ENCODE peak calls at places on chromosomes 12 and 14, in ten cellular contexts. E, Z, K, M, I, O, W, T, B and C are unnamed samples.

GRCh38 chr12:30877110-30877875 is 49.3 kb upstream of the TSPAN11 start:
- DNase-seq in I (no peak), M (no peak), E (no peak), W (no peak), B (peak), Z (no peak), K (no peak), O (no peak), T (no peak), C (peak)

GRCh38 chr12:93848453-93849120 is 171.4 kb downstream of the CRADD start:
- DNase-seq in W (no peak), O (no peak), I (no peak), K (no peak), Z (no peak), B (no peak), M (no peak), E (peak), T (no peak), C (no peak)

GRCh38 chr12:15984097-15984800 is 73.1 kb downstream of the DERA start:
- DNase-seq in B (no peak), M (no peak), W (no peak), E (no peak), O (no peak), T (no peak), Z (no peak), K (no peak), I (peak), C (no peak)

GRCh38 chr12:104708891-104709290 is 249.2 kb downstream of the SLC41A2 start:
- DNase-seq in O (no peak), Z (no peak), W (no peak), I (no peak), B (peak), M (no peak), T (no peak), E (no peak), K (no peak), C (no peak)

GRCh38 chr12:12357697-12358476 is 1.0 kb downstream of the BORCS5 start:
- DNase-seq in W (no peak), M (no peak), O (no peak), B (no peak), T (no peak), E (no peak), K (no peak), I (peak), Z (peak), C (no peak)

GRCh38 chr14:106372870-106373657 is 846.7 kb downstream of the TMEM121 start:
- DNase-seq in T (no peak), W (no peak), B (peak), K (no peak), I (no peak), M (no peak), O (peak), Z (no peak), E (peak), C (no peak)

GRCh38 chr14:81221579-81222102 is 882 bp upstream of the GTF2A1 start:
- DNase-seq in Z (peak), K (no peak), W (no peak), O (no peak), M (no peak), E (no peak), I (peak), B (peak), T (no peak), C (no peak)

GRCh38 chr12:110247340-110248095 is 33.5 kb upstream of the ATP2A2 start:
- DNase-seq in I (no peak), M (no peak), Z (no peak), B (no peak), O (no peak), E (no peak), W (no peak), T (peak), K (peak), C (no peak)

GRCh38 chr12:7042847-7043246 is 17.7 kb upstream of the C1S start:
- DNase-seq in Z (peak), O (no peak), T (peak), K (no peak), W (no peak), E (no peak), M (no peak), I (peak), B (peak), C (no peak)

GRCh38 chr12:75848533-75848932 is 183.0 kb downstream of the PHLDA1 start:
- DNase-seq in O (no peak), W (no peak), K (no peak), Z (no peak), T (peak), I (peak), E (no peak), B (no peak), M (no peak), C (no peak)

GRCh38 chr14:71645656-71646055 is 286.6 kb upstream of the RGS6 start:
- DNase-seq in K (no peak), M (no peak), O (no peak), I (peak), E (no peak), W (no peak), Z (peak), T (no peak), B (no peak), C (no peak)

GRCh38 chr14:89952581-89952980 is 1.9 kb downstream of the EFCAB11 start:
- DNase-seq in E (no peak), I (no peak), Z (no peak), K (no peak), M (no peak), W (no peak), B (no peak), O (no peak), T (no peak), C (no peak)

GRCh38 chr12:39764944-39765560 is 145.4 kb upstream of the ABCD2 start:
- DNase-seq in B (peak), Z (peak), I (peak), O (no peak), T (peak), W (no peak), K (no peak), M (no peak), E (peak), C (no peak)

GRCh38 chr12:24359418-24359817 is 409.9 kb upstream of the SOX5 start:
- DNase-seq in O (no peak), M (no peak), I (no peak), E (no peak), Z (no peak), K (no peak), W (no peak), T (no peak), B (no peak), C (no peak)

GRCh38 chr14:71523630-71524320 is 408.5 kb upstream of the RGS6 start:
- DNase-seq in W (no peak), T (peak), Z (no peak), E (peak), O (no peak), I (peak), K (no peak), B (no peak), M (no peak), C (no peak)

GRCh38 chr14:56122306-56122705 is 4.1 kb downstream of the PELI2 start:
- DNase-seq in I (peak), B (no peak), T (no peak), M (no peak), O (no peak), Z (no peak), E (no peak), K (no peak), W (no peak), C (no peak)

GRCh38 chr12:38102197-38102596 is 214.4 kb upstream of the ALG10B start:
- DNase-seq in B (no peak), E (no peak), M (no peak), O (no peak), Z (no peak), W (no peak), I (no peak), K (no peak), T (no peak), C (no peak)

GRCh38 chr14:105881021-105881930 is 354.9 kb downstream of the TMEM121 start:
- DNase-seq in M (peak), Z (no peak), E (no peak), T (no peak), I (no peak), W (no peak), B (no peak), O (peak), K (peak), C (no peak)

GRCh38 chr14:57136669-57137068 is 132.0 kb downstream of the EXOC5 start:
- DNase-seq in M (no peak), B (peak), I (no peak), O (no peak), K (peak), Z (no peak), E (no peak), W (no peak), T (no peak), C (no peak)

GRCh38 chr12:13851828-13852227 is 129.6 kb downstream of the GRIN2B start:
- DNase-seq in Z (no peak), B (peak), O (no peak), E (no peak), I (no peak), K (no peak), T (no peak), W (no peak), M (no peak), C (no peak)

GRCh38 chr14:85909581-85909980 is 379.6 kb downstream of the FLRT2 start:
- DNase-seq in T (no peak), E (no peak), W (no peak), O (no peak), Z (peak), K (no peak), I (no peak), B (no peak), M (no peak), C (no peak)

GRCh38 chr12:93784339-93785086 is 107.3 kb downstream of the CRADD start:
- DNase-seq in T (peak), E (no peak), W (no peak), K (peak), I (peak), Z (peak), B (no peak), O (peak), M (peak), C (no peak)

GRCh38 chr14:78700236-78700635 is 530.1 kb downstream of the NRXN3 start:
- DNase-seq in T (no peak), I (no peak), E (no peak), B (no peak), K (no peak), M (no peak), W (no peak), Z (no peak), O (no peak), C (no peak)

GRCh38 chr14:103132381-103133212 is 9.3 kb downstream of the TNFAIP2 start:
- DNase-seq in I (no peak), K (no peak), E (no peak), B (no peak), O (no peak), W (no peak), Z (no peak), M (no peak), T (peak), C (no peak)

GRCh38 chr12:2431810-2432209 is 363.0 kb upstream of the FKBP4 start:
- DNase-seq in B (no peak), E (no peak), M (no peak), O (no peak), W (peak), K (no peak), I (no peak), T (no peak), Z (no peak), C (no peak)

GRCh38 chr14:96166475-96167223 is 38.0 kb upstream of the BDKRB2 start:
- DNase-seq in O (no peak), W (no peak), B (no peak), M (peak), E (no peak), T (no peak), Z (no peak), K (no peak), I (peak), C (peak)

GRCh38 chr14:101101456-101102056 is 198.0 kb upstream of the RTL1 start:
- DNase-seq in E (no peak), M (peak), T (no peak), O (no peak), I (no peak), K (no peak), B (no peak), W (no peak), Z (no peak), C (no peak)

GRCh38 chr12:115623764-115624334 is 653.6 kb downstream of the MED13L start:
- DNase-seq in W (no peak), O (no peak), Z (no peak), I (no peak), K (peak), T (peak), M (no peak), B (peak), E (no peak), C (no peak)

GRCh38 chr14:90388437-90388836 is 8.4 kb upstream of the CALM1 start:
- DNase-seq in E (no peak), T (peak), I (peak), B (peak), W (no peak), K (no peak), Z (peak), M (no peak), O (no peak), C (no peak)

GRCh38 chr12:83664650-83665049 is 977.9 kb downstream of the TMTC2 start:
- DNase-seq in O (no peak), I (no peak), K (no peak), W (no peak), B (no peak), T (no peak), M (no peak), Z (no peak), E (no peak), C (no peak)

GRCh38 chr14:94396628-94397210 is 8.3 kb upstream of the SERPINA1 start:
- DNase-seq in W (no peak), E (no peak), M (no peak), K (no peak), O (no peak), T (no peak), I (no peak), B (no peak), Z (no peak), C (no peak)

GRCh38 chr14:94398536-94398935 is 10.1 kb upstream of the SERPINA1 start:
- DNase-seq in Z (no peak), M (no peak), O (no peak), W (no peak), I (no peak), K (no peak), T (no peak), E (no peak), B (no peak), C (no peak)

GRCh38 chr14:94397279-94397898 is 9.0 kb upstream of the SERPINA1 start:
- DNase-seq in M (no peak), E (no peak), K (no peak), W (no peak), O (no peak), T (no peak), I (no peak), Z (no peak), B (peak), C (no peak)

GRCh38 chr14:94395900-94396574 is 7.6 kb upstream of the SERPINA1 start:
- DNase-seq in K (no peak), M (no peak), I (no peak), W (no peak), E (no peak), B (no peak), T (no peak), Z (no peak), O (no peak), C (no peak)

DNA sequence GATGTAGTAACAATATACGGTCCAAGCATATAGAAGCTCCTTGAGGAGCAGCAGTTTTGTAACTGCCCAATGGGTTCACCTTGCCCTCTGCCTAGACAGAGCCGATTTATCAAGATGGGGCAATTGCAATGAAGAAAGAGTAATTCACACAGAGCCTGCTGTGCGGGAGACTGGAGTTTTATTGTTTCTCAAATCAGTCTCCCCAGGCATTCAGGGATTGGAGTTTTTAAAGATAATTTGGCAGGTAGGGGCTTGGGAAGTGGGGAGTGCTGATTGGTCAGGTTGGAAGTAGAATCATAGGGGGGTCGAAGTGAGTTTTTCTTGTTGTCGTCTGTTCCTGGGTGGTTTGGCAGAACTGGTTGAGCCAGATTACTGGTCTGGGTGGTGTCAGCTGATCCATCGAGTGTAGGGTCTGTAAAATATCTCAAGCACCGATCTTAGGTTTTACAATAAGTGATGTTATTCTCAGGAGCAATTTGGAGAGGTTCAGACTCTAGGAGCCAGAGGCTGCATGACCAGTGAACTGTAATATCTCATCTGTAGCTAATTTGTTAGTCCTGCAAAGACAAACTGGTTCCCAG is 9.6 kb upstream of the SERPINA1 start:
- DNase-seq in O (no peak), K (no peak), Z (no peak), I (no peak), M (no peak), T (no peak), W (no peak), B (peak), E (no peak), C (no peak)
- H3K4me3 ChIP-seq in O (no peak), K (no peak), Z (no peak), I (no peak), M (no peak), T (no peak), W (no peak), B (peak), E (no peak), C (no peak)

DNA sequence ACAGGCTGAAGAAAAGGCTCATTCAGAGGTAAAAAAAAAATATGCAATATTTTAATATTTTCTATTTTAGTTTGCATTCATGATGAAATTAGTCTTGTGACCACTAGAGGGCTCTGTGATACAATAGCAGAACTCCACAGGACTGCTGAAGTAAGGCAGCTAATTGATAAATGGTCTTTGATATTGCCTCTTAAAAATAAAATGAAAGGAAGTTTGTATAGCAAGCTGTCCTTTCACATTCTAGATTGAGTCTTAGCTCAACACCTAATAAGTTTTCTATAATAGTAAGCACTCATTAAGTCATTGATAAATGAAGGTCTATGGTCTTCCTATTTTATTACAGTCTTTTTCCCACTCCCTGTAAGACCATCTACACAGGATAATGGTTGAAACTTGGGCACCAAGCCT is 315.7 kb downstream of the NAV3 start:
- DNase-seq in Z (peak), B (peak), T (peak), W (no peak), M (no peak), E (no peak), O (no peak), I (peak), K (no peak), C (no peak)
- H3K4me3 ChIP-seq in Z (no peak), B (no peak), T (no peak), W (no peak), M (no peak), E (no peak), O (no peak), I (no peak), K (no peak), C (no peak)

GRCh38 chr12:69589082-69589481 is 3.8 kb downstream of the CCT2 start:
- DNase-seq in K (no peak), Z (no peak), E (no peak), W (no peak), T (no peak), I (no peak), M (no peak), B (no peak), O (no peak), C (no peak)
- H3K4me3 ChIP-seq in K (no peak), Z (no peak), E (no peak), W (no peak), T (no peak), I (no peak), M (no peak), B (no peak), O (no peak), C (no peak)

DNA sequence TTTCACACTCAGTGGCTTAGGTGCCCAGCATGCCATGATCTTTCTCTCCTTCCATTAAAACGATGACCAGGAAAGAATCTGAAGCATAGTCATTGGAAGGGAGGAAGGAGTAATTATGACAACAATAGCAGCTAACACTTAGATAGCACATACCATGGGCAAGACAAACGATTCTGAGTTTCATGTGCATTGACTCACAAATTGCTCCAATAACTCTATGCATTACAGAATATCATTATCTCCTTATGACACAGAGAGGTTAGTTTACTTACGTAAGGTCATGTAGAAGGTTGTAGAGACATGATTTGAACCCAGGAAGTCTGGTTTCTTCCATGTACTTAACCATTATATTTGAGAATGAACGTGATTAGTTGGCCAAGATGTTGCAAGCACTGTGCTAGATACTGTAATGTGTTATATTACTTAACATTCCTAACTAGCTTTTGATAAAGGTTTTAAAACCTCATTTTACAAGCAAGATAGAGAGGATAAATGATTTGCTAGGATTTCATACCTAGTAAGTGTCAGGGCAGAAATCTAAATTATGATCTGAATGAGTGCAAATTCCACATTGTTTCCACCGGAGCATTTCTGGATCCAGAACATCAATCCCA is 162.4 kb downstream of the CAND1 start:
- DNase-seq in T (no peak), E (no peak), O (no peak), I (peak), Z (no peak), K (no peak), B (no peak), M (no peak), W (no peak), C (no peak)
- H3K4me3 ChIP-seq in T (no peak), E (no peak), O (no peak), I (no peak), Z (no peak), K (no peak), B (no peak), M (no peak), W (no peak), C (no peak)

DNA sequence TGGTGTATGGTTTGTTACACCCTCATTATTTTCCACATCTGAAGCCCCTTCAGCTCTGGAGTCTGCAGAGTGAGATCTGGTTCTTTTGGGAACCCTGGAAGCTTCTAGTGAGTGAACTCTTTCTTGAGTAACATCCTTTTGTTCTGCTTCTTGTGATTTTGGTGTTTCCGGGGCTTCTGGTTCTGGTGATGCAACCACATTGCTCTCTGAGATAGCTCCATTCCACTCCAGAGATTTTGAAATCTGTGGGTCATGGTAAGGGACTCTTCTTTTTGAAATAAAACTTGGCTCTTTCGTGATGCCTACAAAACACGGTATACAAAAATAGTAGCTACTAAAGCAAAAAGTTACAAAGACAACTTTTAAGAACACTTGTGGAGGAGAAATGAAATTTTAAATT is 5.4 kb downstream of the MDM1 start:
- DNase-seq in Z (no peak), M (no peak), O (no peak), K (no peak), I (no peak), W (no peak), B (no peak), E (no peak), T (no peak), C (no peak)
- H3K4me3 ChIP-seq in Z (no peak), M (no peak), O (no peak), K (no peak), I (no peak), W (no peak), B (no peak), E (no peak), T (no peak), C (no peak)

GRCh38 chr14:70357985-70358384 is 1.5 kb downstream of the COX16 start:
- DNase-seq in M (no peak), E (no peak), K (no peak), T (no peak), W (no peak), O (no peak), B (no peak), I (no peak), Z (no peak), C (no peak)
- H3K4me3 ChIP-seq in M (peak), E (no peak), K (peak), T (no peak), W (no peak), O (peak), B (peak), I (no peak), Z (peak), C (no peak)

GRCh38 chr14:39014460-39014859 is 88.6 kb downstream of the SEC23A start:
- DNase-seq in O (no peak), Z (no peak), M (no peak), E (no peak), W (no peak), B (no peak), I (no peak), T (no peak), K (no peak), C (no peak)

GRCh38 chr14:39015360-39015961 is 87.6 kb downstream of the SEC23A start:
- DNase-seq in B (peak), E (peak), I (peak), O (no peak), T (peak), Z (peak), M (no peak), W (no peak), K (no peak), C (no peak)

GRCh38 chr14:39015964-39016577 is 87.0 kb downstream of the SEC23A start:
- DNase-seq in W (no peak), E (no peak), O (no peak), K (no peak), T (peak), B (no peak), Z (no peak), I (peak), M (no peak), C (no peak)

GRCh38 chr14:39016733-39017095 is 86.3 kb downstream of the SEC23A start:
- DNase-seq in B (peak), I (no peak), M (no peak), Z (no peak), O (no peak), T (no peak), E (no peak), W (no peak), K (no peak), C (no peak)
- H3K4me3 ChIP-seq in B (peak), I (no peak), M (no peak), Z (no peak), O (no peak), T (no peak), E (no peak), W (no peak), K (no peak), C (no peak)